ENCODE peak calls at places on chromosomes 16 and 17, in ten cellular contexts. One of them, this sample, is unnamed.

GRCh38 chr16:84228321-84228838 is 11.4 kb downstream of the KCNG4 start:
- DNase-seq in CD8-positive, alpha-beta memory T cell: no peak
- DNase-seq in GM18507: no peak
- DNase-seq in GM03348: peak
- DNase-seq in cardiac septum: peak
- DNase-seq in kidney epithelial cell: peak
- DNase-seq in iPS DF 6.9: no peak
- DNase-seq in transverse colon: peak
- DNase-seq in CD8-positive, alpha-beta T cell: no peak
- DNase-seq in ecto neural progenitor cell: peak
- DNase-seq in this sample: peak

GRCh38 chr17:14737984-14738651 is 437.2 kb downstream of the HS3ST3B1 start:
- DNase-seq in ecto neural progenitor cell: peak
- DNase-seq in CD8-positive, alpha-beta T cell: no peak
- DNase-seq in cardiac septum: peak
- DNase-seq in GM18507: no peak
- DNase-seq in iPS DF 6.9: no peak
- DNase-seq in kidney epithelial cell: peak
- DNase-seq in CD8-positive, alpha-beta memory T cell: no peak
- DNase-seq in transverse colon: peak
- DNase-seq in GM03348: peak
- DNase-seq in this sample: no peak

GRCh38 chr17:13597723-13598347 is 3.9 kb downstream of the HS3ST3A1 start:
- DNase-seq in GM03348: peak
- DNase-seq in iPS DF 6.9: no peak
- DNase-seq in CD8-positive, alpha-beta memory T cell: no peak
- DNase-seq in transverse colon: peak
- DNase-seq in cardiac septum: no peak
- DNase-seq in GM18507: peak
- DNase-seq in kidney epithelial cell: no peak
- DNase-seq in ecto neural progenitor cell: no peak
- DNase-seq in CD8-positive, alpha-beta T cell: no peak
- DNase-seq in this sample: no peak

GRCh38 chr17:7560172-7561027 is 1.3 kb upstream of the SENP3 start:
- DNase-seq in cardiac septum: no peak
- DNase-seq in GM03348: peak
- DNase-seq in transverse colon: peak
- DNase-seq in GM18507: no peak
- DNase-seq in ecto neural progenitor cell: peak
- DNase-seq in CD8-positive, alpha-beta T cell: peak
- DNase-seq in kidney epithelial cell: no peak
- DNase-seq in iPS DF 6.9: peak
- DNase-seq in CD8-positive, alpha-beta memory T cell: peak
- DNase-seq in this sample: peak

GRCh38 chr16:22671301-22672076 is 142.5 kb upstream of the HS3ST2 start:
- DNase-seq in ecto neural progenitor cell: peak
- DNase-seq in iPS DF 6.9: no peak
- DNase-seq in GM18507: no peak
- DNase-seq in CD8-positive, alpha-beta memory T cell: no peak
- DNase-seq in CD8-positive, alpha-beta T cell: no peak
- DNase-seq in kidney epithelial cell: no peak
- DNase-seq in transverse colon: no peak
- DNase-seq in GM03348: no peak
- DNase-seq in cardiac septum: no peak
- DNase-seq in this sample: no peak

GRCh38 chr17:28384281-28385036 is 13.0 kb downstream of the SARM1 start:
- DNase-seq in kidney epithelial cell: no peak
- DNase-seq in iPS DF 6.9: no peak
- DNase-seq in transverse colon: peak
- DNase-seq in ecto neural progenitor cell: no peak
- DNase-seq in cardiac septum: no peak
- DNase-seq in GM18507: no peak
- DNase-seq in CD8-positive, alpha-beta T cell: peak
- DNase-seq in GM03348: peak
- DNase-seq in CD8-positive, alpha-beta memory T cell: peak
- DNase-seq in this sample: peak

GRCh38 chr17:44911133-44912001 is 3.9 kb downstream of the GFAP start:
- DNase-seq in ecto neural progenitor cell: peak
- DNase-seq in CD8-positive, alpha-beta T cell: peak
- DNase-seq in kidney epithelial cell: no peak
- DNase-seq in GM18507: no peak
- DNase-seq in CD8-positive, alpha-beta memory T cell: peak
- DNase-seq in cardiac septum: peak
- DNase-seq in iPS DF 6.9: peak
- DNase-seq in GM03348: peak
- DNase-seq in transverse colon: peak
- DNase-seq in this sample: peak

GRCh38 chr17:6578491-6578890 is 22.1 kb upstream of the PITPNM3 start:
- DNase-seq in CD8-positive, alpha-beta memory T cell: no peak
- DNase-seq in GM18507: no peak
- DNase-seq in kidney epithelial cell: no peak
- DNase-seq in transverse colon: no peak
- DNase-seq in cardiac septum: no peak
- DNase-seq in GM03348: no peak
- DNase-seq in ecto neural progenitor cell: no peak
- DNase-seq in iPS DF 6.9: no peak
- DNase-seq in CD8-positive, alpha-beta T cell: no peak
- DNase-seq in this sample: no peak